ENCODE peak calls at places on chromosomes 11 and 22, in seven cellular contexts. R is K562, L is HCT116, P is Karpas-422, O is neural progenitor cell, J is SK-N-SH, Q is GM12878. C is an unnamed sample.

GRCh38 chr11:62427630-62428233 is 8.9 kb downstream of the SCGB1A1 start:
- DNase-seq in R (no peak), L (no peak), P (no peak), O (no peak), J (peak), Q (peak), C (peak)

GRCh38 chr22:50269573-50270301 is 443 bp downstream of the MAPK11 start:
- DNase-seq in R (peak), L (no peak), P (peak), O (no peak), J (peak), Q (no peak), C (peak)

GRCh38 chr11:7252683-7253213 is 1.0 kb downstream of the SYT9 start:
- DNase-seq in R (no peak), L (no peak), P (no peak), O (peak), J (no peak), Q (no peak), C (no peak)

GRCh38 chr22:17155941-17156340 is 3.1 kb downstream of the HDHD5 start:
- DNase-seq in R (peak), L (no peak), P (no peak), O (no peak), J (no peak), Q (no peak), C (no peak)

GRCh38 chr11:114796954-114797721 is 118.8 kb downstream of the NXPE2 start:
- DNase-seq in R (no peak), L (no peak), P (peak), O (no peak), J (no peak), Q (no peak), C (peak)

GRCh38 chr11:45578286-45578685 is 87.1 kb downstream of the CHST1 start:
- DNase-seq in R (peak), L (no peak), P (peak), O (no peak), J (peak), Q (no peak), C (no peak)

GRCh38 chr22:27152033-27152432 is 494.6 kb downstream of the MIAT start:
- DNase-seq in R (no peak), L (no peak), P (no peak), O (no peak), J (no peak), Q (no peak), C (no peak)

GRCh38 chr22:46428602-46429326 is 93.2 kb downstream of the TRMU start:
- DNase-seq in R (no peak), L (no peak), P (no peak), O (no peak), J (no peak), Q (no peak), C (no peak)

GRCh38 chr11:87463486-87464102 is 425.9 kb downstream of the TMEM135 start:
- DNase-seq in R (peak), L (peak), P (peak), O (peak), J (peak), Q (no peak), C (no peak)

GRCh38 chr11:36162909-36163434 is 126.3 kb downstream of the COMMD9 start:
- DNase-seq in R (peak), L (no peak), P (no peak), O (no peak), J (peak), Q (no peak), C (no peak)

GRCh38 chr11:23502389-23502788 is 642.1 kb upstream of the CCDC179 start:
- DNase-seq in R (no peak), L (no peak), P (no peak), O (no peak), J (no peak), Q (no peak), C (no peak)

GRCh38 chr11:117818036-117818858 is 6.3 kb downstream of the FXYD2 start:
- DNase-seq in R (no peak), L (no peak), P (no peak), O (no peak), J (no peak), Q (no peak), C (peak)

GRCh38 chr11:66639066-66639813 is 737 bp downstream of the RBM4 start:
- DNase-seq in R (peak), L (no peak), P (peak), O (no peak), J (no peak), Q (no peak), C (peak)

GRCh38 chr22:35915477-35916013 is 113.1 kb downstream of the RBFOX2 start:
- DNase-seq in R (no peak), L (no peak), P (no peak), O (peak), J (no peak), Q (no peak), C (peak)

GRCh38 chr22:32880061-32880460 is 78.6 kb downstream of the TIMP3 start:
- DNase-seq in R (no peak), L (no peak), P (no peak), O (no peak), J (no peak), Q (no peak), C (peak)

GRCh38 chr11:87460842-87461637 is 423.3 kb downstream of the TMEM135 start:
- DNase-seq in R (no peak), L (no peak), P (peak), O (no peak), J (peak), Q (no peak), C (no peak)

GRCh38 chr11:19868281-19868821 is 155.7 kb downstream of the NAV2 start:
- DNase-seq in R (no peak), L (no peak), P (no peak), O (no peak), J (peak), Q (no peak), C (peak)

GRCh38 chr11:107769189-107769588 is 57.3 kb upstream of the SLN start:
- DNase-seq in R (peak), L (peak), P (no peak), O (no peak), J (no peak), Q (no peak), C (peak)

GRCh38 chr22:30088468-30088867 is 8.2 kb downstream of the HORMAD2 start:
- DNase-seq in R (no peak), L (no peak), P (no peak), O (no peak), J (no peak), Q (no peak), C (no peak)

GRCh38 chr22:42303304-42304020 is 33.0 kb upstream of the TCF20 start:
- DNase-seq in R (no peak), L (no peak), P (no peak), O (no peak), J (no peak), Q (no peak), C (no peak)

GRCh38 chr11:68312780-68313573 is 586 bp downstream of the LRP5 start:
- DNase-seq in R (peak), L (no peak), P (no peak), O (peak), J (peak), Q (no peak), C (no peak)

GRCh38 chr11:62190011-62190410 is at the start of gene SCGB1D1:
- DNase-seq in R (no peak), L (no peak), P (no peak), O (no peak), J (no peak), Q (no peak), C (no peak)

GRCh38 chr22:45329536-45329936 is 19.8 kb downstream of the FAM118A start:
- DNase-seq in R (no peak), L (no peak), P (no peak), O (no peak), J (peak), Q (no peak), C (no peak)

GRCh38 chr11:30314625-30315024 is 8.3 kb upstream of the ARL14EP start:
- DNase-seq in R (no peak), L (no peak), P (no peak), O (no peak), J (no peak), Q (no peak), C (no peak)

GRCh38 chr11:117809236-117810055 is 12.4 kb upstream of the DSCAML1 start:
- DNase-seq in R (peak), L (peak), P (no peak), O (peak), J (peak), Q (no peak), C (no peak)

GRCh38 chr22:43889366-43890253 is 2.2 kb downstream of the PNPLA5 start:
- DNase-seq in R (peak), L (no peak), P (no peak), O (peak), J (peak), Q (no peak), C (no peak)

GRCh38 chr11:23399995-23400394 is 539.7 kb upstream of the CCDC179 start:
- DNase-seq in R (no peak), L (no peak), P (no peak), O (no peak), J (no peak), Q (no peak), C (no peak)

GRCh38 chr11:132050577-132051180 is 680.3 kb downstream of the NTM start:
- DNase-seq in R (no peak), L (no peak), P (no peak), O (no peak), J (no peak), Q (no peak), C (peak)

GRCh38 chr22:23088199-23088604 is 17.9 kb downstream of the GNAZ start:
- DNase-seq in R (peak), L (no peak), P (no peak), O (no peak), J (no peak), Q (no peak), C (no peak)

GRCh38 chr22:46129390-46130041 is 20.8 kb upstream of the PPARA start:
- DNase-seq in R (no peak), L (no peak), P (peak), O (no peak), J (no peak), Q (no peak), C (no peak)

GRCh38 chr22:44700456-44700855 is 1.5 kb upstream of the PRR5 start:
- DNase-seq in R (no peak), L (no peak), P (no peak), O (no peak), J (no peak), Q (no peak), C (no peak)

GRCh38 chr22:49347376-49347775 is 480.3 kb downstream of the BRD1 start:
- DNase-seq in R (no peak), L (no peak), P (no peak), O (no peak), J (no peak), Q (no peak), C (no peak)

GRCh38 chr22:33049125-33049729 is 9.0 kb downstream of the SYN3 start:
- DNase-seq in R (peak), L (peak), P (peak), O (peak), J (peak), Q (peak), C (peak)

GRCh38 chr11:75853971-75854370 is 39.0 kb downstream of the UVRAG start:
- DNase-seq in R (no peak), L (no peak), P (no peak), O (no peak), J (no peak), Q (no peak), C (no peak)

GRCh38 chr11:2536440-2536989 is 91.7 kb downstream of the KCNQ1 start:
- DNase-seq in R (no peak), L (no peak), P (no peak), O (no peak), J (no peak), Q (no peak), C (no peak)

GRCh38 chr11:83159901-83160865 is 3.3 kb downstream of the PCF11 start:
- DNase-seq in R (no peak), L (no peak), P (peak), O (no peak), J (no peak), Q (no peak), C (peak)

DNA sequence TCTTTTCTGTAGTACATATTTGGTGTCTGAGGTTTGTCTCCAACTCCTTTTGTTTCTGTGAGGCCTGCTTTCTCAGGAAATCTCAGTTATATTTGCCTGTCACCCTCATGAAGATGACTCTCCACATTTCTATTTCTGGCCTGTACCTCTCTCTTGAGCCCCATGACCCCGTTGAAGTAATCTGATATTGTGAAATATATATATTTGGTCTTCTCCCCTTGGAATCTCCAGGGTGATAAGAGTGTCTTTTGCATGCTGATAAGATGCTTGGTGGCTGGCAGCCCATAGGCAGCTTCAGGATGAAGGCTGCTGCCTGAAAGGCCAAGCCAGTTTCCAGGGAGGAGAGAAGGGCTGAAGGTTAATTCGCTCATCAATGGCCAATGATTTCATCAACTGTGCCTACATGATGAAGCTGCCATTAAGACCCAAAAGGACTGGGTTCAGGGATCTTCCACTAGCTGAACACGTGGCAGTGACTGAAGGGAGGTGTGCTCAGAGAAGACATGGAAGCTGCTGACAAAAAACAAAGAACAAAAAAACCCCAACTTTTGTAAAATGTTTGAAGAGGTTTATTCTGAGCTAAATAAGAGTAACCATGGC is 67.4 kb downstream of the MICAL2 start:
- DNase-seq in R (peak), L (no peak), P (no peak), O (no peak), J (no peak), Q (no peak), C (peak)
- H3K4me2 ChIP-seq in R (no peak), L (peak), P (no peak), O (no peak), J (no peak), Q (no peak), C (no peak)

GRCh38 chr22:29000225-29000556 is 61.4 kb downstream of the C22orf31 start:
- DNase-seq in R (no peak), L (no peak), P (no peak), O (no peak), J (no peak), Q (no peak), C (peak)
- H3K27ac ChIP-seq in R (no peak), L (no peak), P (no peak), O (no peak), J (no peak), Q (no peak), C (no peak)

GRCh38 chr11:43923327-43924111 is 18.9 kb upstream of the C11orf96 start:
- DNase-seq in R (no peak), L (no peak), P (no peak), O (peak), J (peak), Q (no peak), C (peak)
- H3K4me2 ChIP-seq in R (no peak), L (no peak), P (no peak), O (peak), J (no peak), Q (no peak), C (peak)

DNA sequence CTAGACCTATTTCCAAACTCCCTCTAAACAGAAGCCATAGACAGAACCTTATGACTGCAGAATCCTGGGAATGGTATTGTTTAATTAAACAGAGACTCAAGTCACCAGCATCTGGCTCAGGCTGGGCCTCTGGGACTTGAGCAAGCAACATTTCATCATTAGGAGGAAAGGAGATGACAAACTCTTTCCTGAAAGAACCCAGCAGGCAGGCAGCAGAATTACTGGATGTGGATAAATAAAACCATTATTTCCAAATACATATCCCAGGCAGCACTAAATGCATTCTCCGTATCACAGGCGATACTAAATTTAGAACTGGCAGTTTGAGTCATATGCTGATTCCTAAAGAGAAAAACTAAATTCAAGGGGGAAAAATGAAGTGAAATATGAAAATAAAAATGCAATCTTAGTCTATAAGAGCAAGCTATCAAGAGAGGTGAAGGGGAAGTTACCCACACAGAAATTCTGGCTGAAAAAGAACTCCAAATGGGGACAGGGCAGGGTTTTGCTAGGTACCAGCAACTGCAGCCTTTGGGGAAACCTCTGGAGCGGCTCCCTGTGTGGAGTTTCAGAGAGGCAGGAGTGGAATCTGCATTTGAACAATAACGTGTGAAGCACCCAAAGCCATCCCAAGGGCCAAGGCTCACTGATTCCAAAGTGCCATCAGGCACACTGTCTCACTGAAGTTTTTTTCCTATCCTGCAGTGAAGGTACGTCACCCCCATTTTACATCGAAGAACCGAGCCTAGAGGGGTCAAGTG is 87.6 kb downstream of the KCNC1 start:
- DNase-seq in R (no peak), L (no peak), P (no peak), O (no peak), J (no peak), Q (no peak), C (peak)
- H3K27ac ChIP-seq in R (no peak), L (no peak), P (no peak), O (no peak), J (peak), Q (no peak), C (no peak)

DNA sequence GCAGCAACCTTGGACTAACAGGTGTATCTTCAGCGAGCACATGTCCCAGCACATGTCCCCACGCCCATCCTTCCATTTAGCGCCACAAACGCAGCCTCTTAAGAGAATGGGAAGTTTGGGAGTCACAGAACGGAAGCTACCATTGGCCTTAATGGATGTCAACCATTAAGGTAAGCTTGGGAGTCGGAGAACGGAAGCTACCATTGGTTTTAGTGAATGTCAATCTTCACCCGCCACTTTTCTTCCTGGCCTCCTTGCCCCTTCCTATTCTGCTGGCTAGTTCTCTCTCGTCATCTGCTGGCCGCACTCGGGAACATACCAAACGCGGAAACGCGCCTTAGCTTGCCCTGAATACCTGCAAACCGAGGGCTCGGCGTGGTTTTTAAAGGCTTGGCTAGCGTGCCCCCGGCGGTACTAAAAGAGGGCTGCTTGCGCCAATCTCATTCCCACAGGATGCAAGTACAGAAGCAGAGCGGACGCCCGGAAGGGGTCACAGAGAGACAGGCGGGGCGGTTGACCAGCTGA is 24.3 kb downstream of the GLYATL1 start:
- DNase-seq in R (peak), L (no peak), P (no peak), O (peak), J (peak), Q (no peak), C (peak)
- H3K4me2 ChIP-seq in R (peak), L (no peak), P (no peak), O (peak), J (peak), Q (no peak), C (peak)

GRCh38 chr11:4185561-4185960 is 91.0 kb downstream of the RRM1 start:
- DNase-seq in R (no peak), L (no peak), P (no peak), O (no peak), J (no peak), Q (no peak), C (no peak)

GRCh38 chr11:4184163-4184916 is 89.7 kb downstream of the RRM1 start:
- DNase-seq in R (peak), L (no peak), P (no peak), O (no peak), J (no peak), Q (no peak), C (no peak)

GRCh38 chr11:4190098-4190497 is 95.5 kb downstream of the RRM1 start:
- DNase-seq in R (no peak), L (no peak), P (no peak), O (no peak), J (no peak), Q (no peak), C (no peak)

GRCh38 chr11:4186464-4187054 is 92.0 kb downstream of the RRM1 start:
- DNase-seq in R (no peak), L (no peak), P (no peak), O (no peak), J (no peak), Q (no peak), C (no peak)

GRCh38 chr11:4187055-4187988 is 92.7 kb downstream of the RRM1 start:
- DNase-seq in R (peak), L (peak), P (peak), O (peak), J (peak), Q (no peak), C (peak)
- H3K27ac ChIP-seq in R (no peak), L (peak), P (no peak), O (no peak), J (no peak), Q (no peak), C (peak)

DNA sequence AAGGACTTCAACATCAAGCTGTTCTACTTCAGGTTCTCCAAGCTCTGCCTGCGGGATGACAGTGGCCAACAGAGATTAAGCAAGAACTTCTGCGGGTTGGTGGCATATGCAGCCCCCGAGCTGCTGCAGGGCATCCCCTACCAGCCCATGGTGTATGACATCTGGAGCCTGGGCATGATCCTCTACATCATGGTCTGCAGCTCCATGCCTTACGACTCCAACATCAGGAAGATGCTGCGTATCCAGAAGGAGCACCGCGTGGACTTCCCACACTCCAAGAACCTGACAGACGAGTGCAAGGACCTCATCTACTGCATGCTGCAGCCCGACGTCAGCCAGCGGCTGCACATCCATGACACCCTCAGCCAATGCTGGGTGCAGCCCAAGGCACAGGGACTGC is 2.8 kb upstream of the DGCR2 start:
- DNase-seq in R (no peak), L (no peak), P (no peak), O (no peak), J (no peak), Q (no peak), C (no peak)
- H3K4me2 ChIP-seq in R (no peak), L (no peak), P (no peak), O (no peak), J (no peak), Q (no peak), C (no peak)

GRCh38 chr11:95337175-95337957 is 106.4 kb upstream of the SESN3 start:
- DNase-seq in R (peak), L (no peak), P (no peak), O (peak), J (no peak), Q (peak), C (peak)
- H3K27ac ChIP-seq in R (peak), L (no peak), P (no peak), O (peak), J (no peak), Q (no peak), C (peak)

C was measured in astrocyte.